ENCODE peak calls at places on chromosome 11, in seven cellular contexts. Y, J, S, V, Q, K and C are unnamed samples.

GRCh38 chr11:27914080-27914479 is 193.9 kb downstream of the KIF18A start:
- DNase-seq in J (no peak), Q (no peak), K (no peak), Y (no peak), S (no peak), V (no peak), C (no peak)

GRCh38 chr11:113859665-113860064 is 15.7 kb downstream of the USP28 start:
- DNase-seq in K (no peak), Q (no peak), Y (no peak), S (no peak), J (no peak), V (no peak), C (peak; percentile 57)

GRCh38 chr11:94602430-94603372 is 35.5 kb downstream of the PIWIL4 start:
- DNase-seq in V (peak; percentile 82), Y (no peak), S (no peak), Q (peak; percentile 52), J (peak; percentile 78), K (no peak), C (no peak)

GRCh38 chr11:3155691-3156258 is 9.3 kb downstream of the OSBPL5 start:
- DNase-seq in K (no peak), Q (no peak), V (no peak), Y (no peak), S (no peak), J (no peak), C (no peak)

GRCh38 chr11:126655807-126656128 is 300.3 kb downstream of the ST3GAL4 start:
- DNase-seq in K (no peak), S (no peak), J (no peak), Y (no peak), Q (no peak), V (no peak), C (no peak)

GRCh38 chr11:12433571-12434061 is 56.2 kb downstream of the PARVA start:
- DNase-seq in Q (no peak), J (no peak), K (no peak), Y (no peak), S (no peak), V (no peak), C (no peak)

GRCh38 chr11:77522215-77522614 is 48.3 kb upstream of the PAK1 start:
- DNase-seq in V (no peak), S (no peak), K (no peak), Y (no peak), J (no peak), Q (no peak), C (no peak)

GRCh38 chr11:90423378-90423777 is 200.5 kb upstream of the CHORDC1 start:
- DNase-seq in Q (no peak), S (no peak), Y (no peak), J (no peak), V (no peak), K (no peak), C (no peak)

GRCh38 chr11:128613300-128613995 is 26.1 kb upstream of the ETS1 start:
- DNase-seq in S (no peak), V (no peak), J (no peak), K (no peak), Q (no peak), Y (no peak), C (no peak)

GRCh38 chr11:118175031-118175531 is 1.4 kb downstream of the SCN2B start:
- DNase-seq in Q (no peak), S (no peak), Y (no peak), J (no peak), V (peak; percentile 77), K (no peak), C (peak; percentile 81)

GRCh38 chr11:134987223-134987768 is 575.3 kb upstream of the B3GAT1 start:
- DNase-seq in V (no peak), K (no peak), J (no peak), Y (no peak), S (no peak), Q (no peak), C (no peak)

GRCh38 chr11:35555238-35555887 is 29.9 kb upstream of the PAMR1 start:
- DNase-seq in J (no peak), K (no peak), S (no peak), Q (no peak), Y (no peak), V (no peak), C (no peak)

GRCh38 chr11:131446657-131447056 is 76.2 kb downstream of the NTM start:
- DNase-seq in Y (no peak), J (no peak), S (no peak), V (no peak), K (no peak), Q (no peak), C (no peak)

GRCh38 chr11:35178862-35179261 is 39.9 kb downstream of the CD44 start:
- DNase-seq in J (no peak), Y (no peak), S (no peak), V (no peak), K (no peak), Q (no peak), C (no peak)

GRCh38 chr11:116993599-116993998 is 104.6 kb downstream of the SIK3 start:
- DNase-seq in K (no peak), J (no peak), V (no peak), Y (no peak), Q (peak; percentile 64), S (peak; percentile 52), C (no peak)

GRCh38 chr11:69172674-69173073 is 16.9 kb downstream of the SMIM38 start:
- DNase-seq in Q (no peak), K (no peak), Y (no peak), J (no peak), S (peak; percentile 29), V (no peak), C (no peak)

GRCh38 chr11:45022294-45023064 is 71.8 kb upstream of the TP53I11 start:
- DNase-seq in K (no peak), J (no peak), Y (peak; percentile 73), Q (no peak), S (no peak), V (no peak), C (no peak)

GRCh38 chr11:69587454-69588081 is 53.4 kb upstream of the CCND1 start:
- DNase-seq in Y (no peak), Q (peak; percentile 83), S (peak; percentile 47), K (no peak), V (no peak), J (no peak), C (peak; percentile 30)